ENCODE peak calls at places on chromosomes 4 and X, in seven cellular contexts. H, U, N, Z, P, D and E are unnamed samples. For H3K4me1, the result is how much of the 10 kb centered on the place peaks cover.

GRCh38 chr4:134862116-134862515 is 660.5 kb upstream of the PABPC4L start:
- DNase-seq in H (peak), U (peak), N (no peak), Z (no peak), P (no peak), D (no peak), E (peak)

GRCh38 chrX:17654116-17654515 is 83.2 kb upstream of the SCML1 start:
- DNase-seq in H (no peak), U (no peak), N (no peak), Z (no peak), P (no peak), D (no peak), E (no peak)

GRCh38 chr4:8250637-8251036 is 18.9 kb upstream of the HTRA3 start:
- DNase-seq in H (no peak), U (no peak), N (no peak), Z (no peak), P (no peak), D (no peak), E (no peak)

GRCh38 chr4:84058201-84058600 is 440.9 kb downstream of the NKX6-1 start:
- DNase-seq in H (no peak), U (no peak), N (no peak), Z (no peak), P (no peak), D (no peak), E (no peak)

GRCh38 chr4:149870008-149870407 is 54.4 kb upstream of the IQCM start:
- DNase-seq in H (no peak), U (no peak), N (no peak), Z (no peak), P (no peak), D (no peak), E (no peak)

GRCh38 chr4:94256833-94257232 is 49.2 kb downstream of the SMARCAD1 start:
- DNase-seq in H (peak), U (peak), N (no peak), Z (peak), P (peak), D (peak), E (peak)

GRCh38 chr4:103934178-103934789 is 214.5 kb upstream of the TACR3 start:
- DNase-seq in H (peak), U (peak), N (peak), Z (peak), P (peak), D (peak), E (peak)

GRCh38 chr4:54099287-54099958 is 540 bp upstream of the GSX2 start:
- DNase-seq in H (no peak), U (no peak), N (no peak), Z (no peak), P (no peak), D (no peak), E (peak)

GRCh38 chr4:134722306-134722705 is 520.7 kb upstream of the PABPC4L start:
- DNase-seq in H (no peak), U (no peak), N (no peak), Z (no peak), P (no peak), D (no peak), E (no peak)

GRCh38 chr4:115609631-115610030 is 496.2 kb upstream of the NDST4 start:
- DNase-seq in H (no peak), U (no peak), N (no peak), Z (no peak), P (no peak), D (no peak), E (no peak)

GRCh38 chrX:127708155-127708554 is 344.0 kb downstream of the ACTRT1 start:
- DNase-seq in H (no peak), U (no peak), N (no peak), Z (no peak), P (no peak), D (no peak), E (no peak)

GRCh38 chr4:176584031-176584430 is 208.7 kb downstream of the VEGFC start:
- DNase-seq in H (peak), U (no peak), N (no peak), Z (peak), P (no peak), D (peak), E (no peak)

DNA sequence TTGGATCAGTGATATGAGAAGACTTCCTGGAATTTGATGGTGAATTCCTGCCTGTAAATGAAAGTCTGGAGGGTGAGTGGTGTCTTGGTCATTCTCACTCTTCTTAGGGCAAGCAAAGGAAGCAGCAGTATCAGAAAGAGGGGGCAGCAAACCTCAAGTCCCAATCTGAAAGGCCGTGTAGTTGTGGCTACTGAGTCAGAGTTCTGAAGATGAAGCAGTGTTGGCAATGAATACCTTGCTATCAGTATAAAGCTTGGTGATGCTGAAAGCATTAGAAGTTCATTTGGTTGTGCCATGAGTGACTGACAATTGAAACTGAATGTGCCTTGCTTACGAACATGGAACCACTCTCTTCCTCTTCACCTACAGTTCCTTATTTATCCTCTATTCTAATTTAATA is 35.0 kb upstream of the GLRA3 start:
- DNase-seq in H (no peak), U (no peak), N (no peak), Z (no peak), P (no peak), D (no peak), E (no peak)
- H3K4me1 ChIP-seq in H (under half), U (under half), N (under half), Z (under half), P (under half), D (under half), E (under half)

DNA sequence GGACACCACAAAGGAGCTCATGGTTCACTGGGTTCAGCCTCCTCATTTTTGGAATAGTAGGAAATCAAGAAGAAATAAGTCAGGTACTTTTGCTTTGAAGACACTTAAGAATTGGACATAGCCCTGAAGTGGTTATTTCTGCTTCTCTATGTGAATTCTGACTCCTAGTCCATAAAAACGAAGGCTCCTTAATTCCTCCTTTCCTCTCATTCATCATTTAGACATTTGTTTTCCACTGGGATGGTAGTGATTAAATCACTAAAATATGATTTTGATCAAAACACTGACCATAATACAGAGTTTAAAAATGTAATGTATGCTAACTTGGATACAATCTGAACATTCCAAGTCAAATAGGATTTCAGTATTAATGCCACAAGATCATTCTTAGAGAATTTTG is 34.7 kb upstream of the CYP2U1 start:
- DNase-seq in H (no peak), U (peak), N (no peak), Z (no peak), P (no peak), D (no peak), E (no peak)
- H3K9ac ChIP-seq in H (no peak), U (no peak), N (no peak), Z (peak), P (no peak), D (no peak), E (peak)

GRCh38 chr4:146063143-146063542 is 112.4 kb upstream of the LSM6 start:
- DNase-seq in H (no peak), U (no peak), N (no peak), Z (no peak), P (peak), D (no peak), E (peak)
- H3K4me1 ChIP-seq in H (under half), U (under half), N (under half), Z (under half), P (under half), D (under half), E (under half)

GRCh38 chrX:106484233-106484632 is 127.5 kb upstream of the RADX start:
- DNase-seq in H (no peak), U (no peak), N (no peak), Z (no peak), P (peak), D (peak), E (no peak)
- H3K9ac ChIP-seq in H (no peak), U (no peak), N (no peak), Z (peak), P (peak), D (no peak), E (no peak)

DNA sequence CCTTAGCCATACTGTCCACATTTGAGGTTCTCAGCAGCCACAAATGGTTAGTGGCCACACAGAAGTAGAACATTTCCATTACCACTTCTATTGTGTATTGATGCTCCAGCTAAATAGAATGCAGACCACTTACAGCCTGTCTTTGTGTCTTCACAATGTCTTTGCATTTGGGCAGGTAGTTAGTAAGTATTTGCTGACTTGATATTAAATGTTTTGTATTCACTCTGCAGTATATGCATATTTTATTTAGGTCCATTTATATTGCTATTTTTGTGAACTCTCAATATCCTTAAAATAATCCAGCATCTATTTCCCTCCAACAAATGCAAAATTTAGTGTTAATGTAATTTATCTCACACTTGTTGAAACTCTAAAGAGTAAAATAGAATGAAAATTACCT is 26.6 kb downstream of the ANAPC4 start:
- DNase-seq in H (no peak), U (no peak), N (no peak), Z (no peak), P (no peak), D (no peak), E (no peak)
- H3K4me1 ChIP-seq in H (under half), U (under half), N (under half), Z (under half), P (under half), D (under half), E (under half)